ENCODE peak calls at places on chromosome 16, in nine cellular contexts. P is BJ, D is sigmoid colon, W is fibroblast of pulmonary artery, R is NB4, Q is mucosa of descending colon, S is right atrium auricular region, A is uterus, Z is epithelial cell of esophagus. E is an unnamed sample.
A peak's percentile ranks its signal among the peaks of the same experiment; 100 is the strongest.

GRCh38 chr16:87819983-87820382 is 49.3 kb downstream of the SLC7A5 start:
- DNase-seq in P (no peak), S (no peak), W (no peak), R (no peak), A (no peak), D (no peak), Z (no peak), Q (peak; percentile 20), E (no peak)

GRCh38 chr16:14135704-14136103 is 64.6 kb downstream of the MRTFB start:
- DNase-seq in Z (no peak), W (no peak), R (no peak), D (no peak), Q (no peak), A (no peak), S (no peak), P (no peak), E (no peak)

GRCh38 chr16:28087675-28088285 is 24.3 kb upstream of the GSG1L start:
- DNase-seq in A (no peak), D (no peak), P (no peak), R (no peak), S (no peak), Q (no peak), W (no peak), Z (no peak), E (no peak)

GRCh38 chr16:72189865-72190371 is 18.0 kb upstream of the PMFBP1 start:
- DNase-seq in P (no peak), A (no peak), S (no peak), Z (peak; percentile 66), Q (no peak), D (no peak), R (no peak), W (peak; percentile 87), E (peak; percentile 65)

GRCh38 chr16:86484240-86484639 is 26.1 kb upstream of the FOXF1 start:
- DNase-seq in R (no peak), Z (no peak), Q (no peak), S (no peak), A (no peak), P (no peak), W (no peak), D (no peak), E (no peak)

GRCh38 chr16:65453646-65454045 is 331.8 kb upstream of the CDH11 start:
- DNase-seq in S (no peak), Z (no peak), W (no peak), D (no peak), A (no peak), R (no peak), Q (no peak), P (no peak), E (no peak)

GRCh38 chr16:85641776-85642176 is 28.7 kb downstream of the GSE1 start:
- DNase-seq in R (no peak), W (no peak), S (peak; percentile 70), D (peak; percentile 85), Z (peak; percentile 28), Q (peak; percentile 81), A (no peak), P (no peak), E (peak; percentile 37)

GRCh38 chr16:3014971-3015370 is 2.2 kb downstream of the CLDN9 start:
- DNase-seq in P (no peak), Q (no peak), S (no peak), W (no peak), A (no peak), D (no peak), R (no peak), Z (no peak), E (no peak)

GRCh38 chr16:46801428-46802049 is 29.4 kb downstream of the C16orf87 start:
- DNase-seq in Q (no peak), D (no peak), W (peak; percentile 46), R (peak; percentile 13), S (no peak), A (no peak), Z (peak; percentile 26), P (no peak), E (peak; percentile 41)

GRCh38 chr16:7408700-7409340 is 76.2 kb downstream of the RBFOX1 start:
- DNase-seq in S (no peak), Z (no peak), D (no peak), Q (no peak), A (no peak), W (no peak), R (no peak), P (no peak), E (no peak)

GRCh38 chr16:86618431-86619262 is 40.3 kb downstream of the FOXL1 start:
- DNase-seq in Z (no peak), R (no peak), P (no peak), W (no peak), S (no peak), Q (no peak), A (no peak), D (no peak), E (peak; percentile 63)

GRCh38 chr16:52547001-52547833 is at the start of gene TOX3:
- DNase-seq in D (no peak), S (no peak), P (no peak), Q (peak; percentile 76), Z (no peak), R (no peak), A (no peak), W (no peak), E (no peak)

GRCh38 chr16:81486555-81487061 is 42.0 kb downstream of the CMIP start:
- DNase-seq in A (peak; percentile 59), P (peak; percentile 60), R (no peak), S (peak; percentile 89), Z (no peak), Q (no peak), D (no peak), W (peak; percentile 51), E (peak; percentile 99)

GRCh38 chr16:81488687-81489411 is 44.2 kb downstream of the CMIP start:
- DNase-seq in W (no peak), R (no peak), A (no peak), P (no peak), Q (no peak), S (no peak), Z (no peak), D (no peak), E (no peak)

GRCh38 chr16:81485225-81485624 is 40.6 kb downstream of the CMIP start:
- DNase-seq in Q (no peak), A (no peak), S (no peak), D (no peak), W (no peak), Z (no peak), P (no peak), R (no peak), E (peak; percentile 86)

GRCh38 chr16:81485824-81486554 is 41.4 kb downstream of the CMIP start:
- DNase-seq in P (no peak), A (no peak), W (peak; percentile 25), D (no peak), Q (no peak), Z (peak; percentile 32), S (peak; percentile 74), R (peak; percentile 39), E (peak; percentile 98)

DNA sequence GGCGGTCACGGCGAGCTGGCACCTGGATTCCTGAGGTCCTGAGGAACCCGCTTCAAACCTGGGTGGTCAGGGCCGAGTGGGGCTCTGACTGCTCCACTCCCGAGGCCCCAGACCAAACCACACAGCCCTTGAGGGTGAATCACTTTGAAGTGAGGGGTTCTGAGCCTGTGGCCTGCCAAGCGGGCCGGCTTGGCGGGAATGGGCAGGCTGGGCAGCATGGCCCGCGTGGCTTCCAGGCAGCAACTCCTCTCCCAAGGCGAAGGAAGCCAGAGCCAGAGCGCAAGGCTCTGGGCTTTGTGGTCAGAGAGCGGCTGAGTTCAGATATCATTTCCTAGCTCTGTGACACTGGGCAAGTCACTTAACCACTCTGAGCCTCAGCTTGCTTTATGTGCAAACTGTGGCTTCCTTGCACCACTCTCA is 42.7 kb downstream of the CMIP start:
- DNase-seq in P (no peak), R (no peak), Z (no peak), W (no peak), S (no peak), D (no peak), A (no peak), Q (no peak), E (peak; percentile 52)
- TF ChIP-seq CTCF in P (no peak), R (no peak), Z (no peak), W (no peak), S (no peak), D (no peak), A (no peak), Q (no peak), E (no peak)

DNA sequence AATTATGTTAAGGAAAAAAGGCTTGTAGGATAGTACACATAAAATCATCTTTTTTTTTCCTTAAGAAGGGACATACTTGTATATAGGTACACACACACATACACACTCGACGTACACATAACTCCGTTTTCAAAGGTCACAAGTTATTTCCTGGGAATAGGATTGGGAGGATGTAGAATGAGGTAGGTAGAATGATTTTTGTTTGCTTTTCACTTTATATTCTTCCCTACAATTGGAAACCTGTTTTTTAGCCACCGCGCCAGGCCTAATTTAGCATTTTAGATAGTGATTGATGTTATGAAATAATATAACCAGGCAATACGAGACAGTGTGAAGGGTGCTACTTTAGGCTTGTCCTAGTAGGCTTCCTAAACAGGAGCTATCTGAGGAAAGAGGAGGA is 1.8 kb upstream of the HAPSTR1 start:
- DNase-seq in R (no peak), S (no peak), A (no peak), W (no peak), P (no peak), Z (no peak), D (no peak), Q (no peak), E (no peak)
- H3K4me3 ChIP-seq in R (no peak overlapping the region), S (no peak overlapping the region), A (no peak overlapping the region), W (no peak overlapping the region), P (no peak overlapping the region), Z (no peak overlapping the region), D (no peak overlapping the region), Q (no peak overlapping the region), E (no peak overlapping the region)

GRCh38 chr16:4351880-4352279 is 759 bp upstream of the PAM16 start:
- DNase-seq in R (no peak), D (peak; percentile 61), P (no peak), A (no peak), S (no peak), Q (no peak), W (no peak), Z (peak; percentile 65), E (no peak)

GRCh38 chr16:4350365-4350786 is 745 bp downstream of the PAM16 start:
- DNase-seq in D (no peak), Z (no peak), P (no peak), Q (no peak), S (no peak), W (no peak), A (no peak), R (no peak), E (no peak)

GRCh38 chr16:4352843-4353242 is 1.7 kb upstream of the PAM16 start:
- DNase-seq in Z (no peak), A (no peak), P (no peak), D (no peak), Q (no peak), R (no peak), S (no peak), W (no peak), E (no peak)

GRCh38 chr16:4349332-4349731 is 1.8 kb downstream of the PAM16 start:
- DNase-seq in D (no peak), Z (no peak), Q (no peak), P (no peak), S (no peak), W (no peak), A (no peak), R (no peak), E (no peak)

GRCh38 chr16:4350787-4351659 is at the start of gene PAM16:
- DNase-seq in P (peak; percentile 57), W (peak; percentile 94), D (peak; percentile 98), Q (peak; percentile 98), A (peak; percentile 98), Z (peak; percentile 94), R (peak; percentile 96), S (peak; percentile 96), E (peak; percentile 91)
- TF ChIP-seq CTCF in P (peak; percentile 13), W (no peak), D (no peak), Q (no peak), A (peak; percentile 20), Z (no peak), R (no peak), S (peak; percentile 34), E (no peak)

GRCh38 chr16:51155199-51155607 is 4.1 kb upstream of the SALL1 start:
- DNase-seq in D (no peak), W (no peak), S (no peak), A (peak; percentile 56), P (no peak), R (no peak), Z (no peak), Q (no peak), E (no peak)
- H3K4me3 ChIP-seq in D (peak overlapping the region; percentile 23), W (no peak overlapping the region), S (peak overlapping the region; percentile 22), A (peak overlapping the region; percentile 66), P (peak overlapping the region; percentile 92), R (no peak overlapping the region), Z (no peak overlapping the region), Q (no peak overlapping the region), E (peak overlapping the region; percentile 45)

E was measured in fibroblast of the aortic adventitia.